ENCODE peak calls at places on chromosome 4, in six cellular contexts. One of them, this sample, is unnamed.

GRCh38 chr4:3243066-3243775 is 5.7 kb upstream of the MSANTD1 start:
- DNase-seq in endothelial cell: no peak
- DNase-seq in pancreas: no peak
- DNase-seq in nephron progenitor cell: no peak
- DNase-seq in AG09309: no peak
- DNase-seq in tibial nerve: no peak
- DNase-seq in this sample: no peak

GRCh38 chr4:14111730-14112171 is 484.2 kb upstream of the BOD1L1 start:
- DNase-seq in endothelial cell: no peak
- DNase-seq in pancreas: no peak
- DNase-seq in nephron progenitor cell: no peak
- DNase-seq in AG09309: peak
- DNase-seq in tibial nerve: no peak
- DNase-seq in this sample: no peak

GRCh38 chr4:39044947-39045734 is 12.9 kb upstream of the TMEM156 start:
- DNase-seq in endothelial cell: peak
- DNase-seq in pancreas: peak
- DNase-seq in nephron progenitor cell: peak
- DNase-seq in AG09309: no peak
- DNase-seq in tibial nerve: no peak
- DNase-seq in this sample: peak

GRCh38 chr4:211033-211511 is 86.8 kb downstream of the ZNF718 start:
- DNase-seq in endothelial cell: no peak
- DNase-seq in pancreas: no peak
- DNase-seq in nephron progenitor cell: no peak
- DNase-seq in AG09309: no peak
- DNase-seq in tibial nerve: no peak
- DNase-seq in this sample: no peak

GRCh38 chr4:1347410-1347864 is 429 bp downstream of the UVSSA start:
- DNase-seq in endothelial cell: peak
- DNase-seq in pancreas: peak
- DNase-seq in nephron progenitor cell: no peak
- DNase-seq in AG09309: peak
- DNase-seq in tibial nerve: peak
- DNase-seq in this sample: peak

GRCh38 chr4:1351854-1352633 is 5.0 kb downstream of the UVSSA start:
- DNase-seq in endothelial cell: peak
- DNase-seq in pancreas: peak
- DNase-seq in nephron progenitor cell: peak
- DNase-seq in AG09309: no peak
- DNase-seq in tibial nerve: peak
- DNase-seq in this sample: peak

GRCh38 chr4:170049793-170050192 is 23.6 kb upstream of the MFAP3L start:
- DNase-seq in endothelial cell: no peak
- DNase-seq in pancreas: no peak
- DNase-seq in nephron progenitor cell: no peak
- DNase-seq in AG09309: no peak
- DNase-seq in tibial nerve: no peak
- DNase-seq in this sample: no peak

GRCh38 chr4:155657985-155658384 is 8.7 kb upstream of the GUCY1A1 start:
- DNase-seq in endothelial cell: no peak
- DNase-seq in pancreas: no peak
- DNase-seq in nephron progenitor cell: no peak
- DNase-seq in AG09309: no peak
- DNase-seq in tibial nerve: no peak
- DNase-seq in this sample: no peak

GRCh38 chr4:112765317-112765989 is 128.5 kb downstream of the LARP7 start:
- DNase-seq in endothelial cell: no peak
- DNase-seq in pancreas: no peak
- DNase-seq in nephron progenitor cell: peak
- DNase-seq in AG09309: no peak
- DNase-seq in tibial nerve: no peak
- DNase-seq in this sample: peak

GRCh38 chr4:40842725-40843401 is 93.1 kb downstream of the NSUN7 start:
- DNase-seq in endothelial cell: no peak
- DNase-seq in pancreas: no peak
- DNase-seq in nephron progenitor cell: no peak
- DNase-seq in AG09309: no peak
- DNase-seq in tibial nerve: no peak
- DNase-seq in this sample: no peak

GRCh38 chr4:74157116-74157742 is 689 bp upstream of the MTHFD2L start:
- DNase-seq in endothelial cell: no peak
- DNase-seq in pancreas: no peak
- DNase-seq in nephron progenitor cell: no peak
- DNase-seq in AG09309: no peak
- DNase-seq in tibial nerve: no peak
- DNase-seq in this sample: peak

GRCh38 chr4:140188975-140189374 is 35.0 kb upstream of the MAML3 start:
- DNase-seq in endothelial cell: no peak
- DNase-seq in pancreas: no peak
- DNase-seq in nephron progenitor cell: no peak
- DNase-seq in AG09309: peak
- DNase-seq in tibial nerve: peak
- DNase-seq in this sample: peak

GRCh38 chr4:8701101-8702019 is 108.8 kb downstream of the CPZ start:
- DNase-seq in endothelial cell: no peak
- DNase-seq in pancreas: no peak
- DNase-seq in nephron progenitor cell: peak
- DNase-seq in AG09309: no peak
- DNase-seq in tibial nerve: no peak
- DNase-seq in this sample: no peak

GRCh38 chr4:40194602-40195161 is 2.1 kb upstream of the RHOH start:
- DNase-seq in endothelial cell: no peak
- DNase-seq in pancreas: no peak
- DNase-seq in nephron progenitor cell: no peak
- DNase-seq in AG09309: no peak
- DNase-seq in tibial nerve: no peak
- DNase-seq in this sample: peak

GRCh38 chr4:2186133-2186864 is 55.6 kb downstream of the HAUS3 start:
- DNase-seq in endothelial cell: peak
- DNase-seq in pancreas: peak
- DNase-seq in nephron progenitor cell: peak
- DNase-seq in AG09309: no peak
- DNase-seq in tibial nerve: no peak
- DNase-seq in this sample: peak

GRCh38 chr4:157754410-157754809 is 418.4 kb downstream of the GASK1B start:
- DNase-seq in endothelial cell: no peak
- DNase-seq in pancreas: no peak
- DNase-seq in nephron progenitor cell: no peak
- DNase-seq in AG09309: no peak
- DNase-seq in tibial nerve: no peak
- DNase-seq in this sample: no peak

GRCh38 chr4:11741190-11741652 is 312.5 kb upstream of the HS3ST1 start:
- DNase-seq in endothelial cell: no peak
- DNase-seq in pancreas: no peak
- DNase-seq in nephron progenitor cell: no peak
- DNase-seq in AG09309: no peak
- DNase-seq in tibial nerve: no peak
- DNase-seq in this sample: peak

GRCh38 chr4:173211222-173211621 is 42.6 kb downstream of the GALNT7 start:
- DNase-seq in endothelial cell: no peak
- DNase-seq in pancreas: no peak
- DNase-seq in nephron progenitor cell: no peak
- DNase-seq in AG09309: no peak
- DNase-seq in tibial nerve: no peak
- DNase-seq in this sample: no peak

GRCh38 chr4:145097331-145097820 is 620 bp downstream of the ANAPC10 start:
- DNase-seq in endothelial cell: no peak
- DNase-seq in pancreas: no peak
- DNase-seq in nephron progenitor cell: no peak
- DNase-seq in AG09309: no peak
- DNase-seq in tibial nerve: no peak
- DNase-seq in this sample: no peak

DNA sequence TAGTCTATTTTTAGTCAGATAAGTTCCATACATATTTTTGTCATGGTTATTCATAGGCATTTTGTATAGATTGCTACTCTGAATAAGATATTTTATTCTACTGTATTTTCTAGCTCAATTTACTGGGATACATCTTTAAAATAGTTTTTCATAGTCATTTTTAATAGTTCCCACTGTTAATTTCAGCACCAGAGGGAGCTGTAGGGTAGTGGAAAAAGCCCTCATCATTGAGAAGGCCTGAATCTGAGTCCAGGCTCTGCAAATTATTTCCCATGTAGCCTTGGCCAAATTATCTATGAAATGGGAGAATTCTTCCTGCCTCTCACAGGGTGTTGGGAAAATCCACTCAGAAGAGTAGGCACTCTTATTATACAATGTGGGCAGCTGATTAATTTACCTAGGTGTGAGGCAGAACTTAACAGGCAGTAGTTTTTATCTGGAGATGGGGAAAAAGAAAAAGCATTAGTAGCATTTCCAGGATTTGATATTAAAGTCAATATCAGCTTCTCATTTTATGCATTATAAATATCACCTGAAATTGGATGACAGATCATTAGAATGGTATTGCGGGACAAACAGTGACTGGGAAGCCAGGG is 102.9 kb upstream of the PAQR3 start:
- DNase-seq in endothelial cell: peak
- DNase-seq in pancreas: no peak
- DNase-seq in nephron progenitor cell: no peak
- DNase-seq in AG09309: no peak
- DNase-seq in tibial nerve: peak
- DNase-seq in this sample: peak
- TF ChIP-seq CTCF in endothelial cell: peak
- TF ChIP-seq CTCF in pancreas: no peak
- TF ChIP-seq CTCF in nephron progenitor cell: peak
- TF ChIP-seq CTCF in AG09309: peak
- TF ChIP-seq CTCF in tibial nerve: peak
- TF ChIP-seq CTCF in this sample: peak

DNA sequence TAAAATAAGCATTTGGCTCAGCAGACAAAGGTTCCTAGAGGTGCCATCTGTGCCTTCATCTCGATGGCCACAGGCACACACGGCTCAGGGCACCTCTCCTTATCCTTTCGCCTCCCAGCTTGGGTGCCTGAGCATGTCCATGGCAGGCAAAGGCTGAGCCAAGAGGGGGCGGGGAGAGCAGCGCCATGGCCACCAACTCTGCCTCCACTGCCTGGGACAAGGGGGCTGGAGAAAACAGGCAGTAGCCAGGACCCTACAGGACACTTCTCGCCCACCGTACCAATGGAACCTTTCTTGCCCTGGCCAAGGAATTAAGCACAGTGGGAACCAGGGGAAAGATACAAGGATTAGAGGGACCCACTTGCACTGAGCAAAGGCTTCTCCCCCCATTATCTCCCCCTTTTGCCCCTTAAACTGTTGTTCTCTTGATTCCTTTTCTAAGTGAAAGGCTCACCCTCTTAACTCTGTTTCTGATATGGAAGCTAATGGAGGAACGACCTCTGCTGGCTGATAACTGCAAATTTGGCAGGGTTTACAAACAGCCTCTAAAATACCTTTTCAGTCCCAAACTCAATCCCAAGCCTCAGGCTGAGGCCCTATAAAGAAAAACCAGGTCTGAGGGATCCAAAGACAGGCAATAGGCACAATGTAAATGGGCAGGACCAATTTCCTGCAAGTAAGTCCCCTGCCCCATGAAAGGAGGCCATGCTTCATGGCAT is 335.2 kb downstream of the ADAM29 start:
- DNase-seq in endothelial cell: no peak
- DNase-seq in pancreas: no peak
- DNase-seq in nephron progenitor cell: no peak
- DNase-seq in AG09309: no peak
- DNase-seq in tibial nerve: no peak
- DNase-seq in this sample: peak
- TF ChIP-seq CTCF in endothelial cell: no peak
- TF ChIP-seq CTCF in pancreas: no peak
- TF ChIP-seq CTCF in nephron progenitor cell: no peak
- TF ChIP-seq CTCF in AG09309: peak
- TF ChIP-seq CTCF in tibial nerve: no peak
- TF ChIP-seq CTCF in this sample: peak

GRCh38 chr4:183837222-183837621 is 67.9 kb upstream of the STOX2 start:
- DNase-seq in endothelial cell: no peak
- DNase-seq in pancreas: no peak
- DNase-seq in nephron progenitor cell: no peak
- DNase-seq in AG09309: no peak
- DNase-seq in tibial nerve: no peak
- DNase-seq in this sample: no peak
- TF ChIP-seq CTCF in endothelial cell: no peak
- TF ChIP-seq CTCF in pancreas: no peak
- TF ChIP-seq CTCF in nephron progenitor cell: no peak
- TF ChIP-seq CTCF in AG09309: no peak
- TF ChIP-seq CTCF in tibial nerve: no peak
- TF ChIP-seq CTCF in this sample: no peak

GRCh38 chr4:153529646-153530045 is 63.5 kb downstream of the TMEM131L start:
- DNase-seq in endothelial cell: no peak
- DNase-seq in pancreas: no peak
- DNase-seq in nephron progenitor cell: no peak
- DNase-seq in AG09309: peak
- DNase-seq in tibial nerve: no peak
- DNase-seq in this sample: peak
- TF ChIP-seq CTCF in endothelial cell: no peak
- TF ChIP-seq CTCF in pancreas: no peak
- TF ChIP-seq CTCF in nephron progenitor cell: no peak
- TF ChIP-seq CTCF in AG09309: no peak
- TF ChIP-seq CTCF in tibial nerve: no peak
- TF ChIP-seq CTCF in this sample: no peak

GRCh38 chr4:113952452-113953029 is 26.9 kb downstream of the ARSJ start:
- DNase-seq in endothelial cell: peak
- DNase-seq in pancreas: no peak
- DNase-seq in nephron progenitor cell: peak
- DNase-seq in AG09309: no peak
- DNase-seq in tibial nerve: peak
- DNase-seq in this sample: peak
- TF ChIP-seq CTCF in endothelial cell: peak
- TF ChIP-seq CTCF in pancreas: no peak
- TF ChIP-seq CTCF in nephron progenitor cell: peak
- TF ChIP-seq CTCF in AG09309: peak
- TF ChIP-seq CTCF in tibial nerve: peak
- TF ChIP-seq CTCF in this sample: peak

DNA sequence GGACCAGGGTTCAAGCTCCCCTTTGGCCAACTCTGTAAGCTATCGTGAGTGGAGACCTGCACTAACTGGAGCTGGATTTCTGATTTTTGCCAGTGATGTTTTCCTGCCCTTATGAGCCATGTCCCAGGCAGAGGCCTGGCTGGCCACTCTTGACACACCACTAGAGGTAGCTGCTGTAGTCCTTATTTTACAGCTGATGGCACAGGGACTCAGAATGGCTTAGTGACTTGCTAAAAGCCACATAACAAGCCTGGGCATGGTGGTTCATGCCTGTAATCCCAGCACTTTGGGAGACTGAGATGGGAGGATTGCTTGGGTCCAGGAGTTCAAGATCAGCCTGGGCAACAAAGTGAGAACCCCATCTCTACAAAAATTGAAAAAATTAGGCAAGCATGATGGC is 33.4 kb downstream of the CYTL1 start:
- DNase-seq in endothelial cell: peak
- DNase-seq in pancreas: no peak
- DNase-seq in nephron progenitor cell: no peak
- DNase-seq in AG09309: no peak
- DNase-seq in tibial nerve: no peak
- DNase-seq in this sample: no peak
- TF ChIP-seq CTCF in endothelial cell: no peak
- TF ChIP-seq CTCF in pancreas: no peak
- TF ChIP-seq CTCF in nephron progenitor cell: no peak
- TF ChIP-seq CTCF in AG09309: peak
- TF ChIP-seq CTCF in tibial nerve: no peak
- TF ChIP-seq CTCF in this sample: peak

This sample was measured in choroid plexus epithelial cell.